ENCODE peak calls at places on chromosomes 11 and 22, in ten cellular contexts. I is stimulated activated CD8-positive, alpha-beta memory T cell treated with anti-CD3 and anti-CD28 coated beads, Interleukin-15, amount 100 ng/mL, for 48 hours; G is NCI-H2107; D is BJ; M is NCI-H2029; K is immature natural killer cell; R is M059J; U is effector CD4-positive, alpha-beta T cell; L is NCI-H510A; W is skeletal muscle cell. Q is an unnamed sample.

GRCh38 chr11:40722179-40722795 is 737.2 kb downstream of the LRRC4C start:
- DNase-seq in I (no peak), G (no peak), D (no peak), M (no peak), K (no peak), R (peak), U (no peak), L (no peak), W (no peak), Q (no peak)

GRCh38 chr22:26648761-26649363 is 8.5 kb upstream of the MIAT start:
- DNase-seq in I (no peak), G (no peak), D (no peak), M (no peak), K (peak), R (no peak), U (no peak), L (no peak), W (no peak), Q (peak)

GRCh38 chr22:46499798-46500174 is 37.6 kb downstream of the CELSR1 start:
- DNase-seq in I (no peak), G (no peak), D (no peak), M (no peak), K (no peak), R (no peak), U (no peak), L (no peak), W (no peak), Q (no peak)

GRCh38 chr22:22210375-22210774 is 34.2 kb upstream of the VPREB1 start:
- DNase-seq in I (peak), G (no peak), D (peak), M (no peak), K (no peak), R (peak), U (no peak), L (no peak), W (peak), Q (no peak)

GRCh38 chr11:2077061-2077802 is 62.0 kb downstream of the IGF2 start:
- DNase-seq in I (no peak), G (no peak), D (peak), M (no peak), K (no peak), R (peak), U (no peak), L (no peak), W (no peak), Q (no peak)

GRCh38 chr11:122979103-122979814 is 2.4 kb downstream of the BSX start:
- DNase-seq in I (no peak), G (no peak), D (no peak), M (no peak), K (no peak), R (no peak), U (no peak), L (no peak), W (no peak), Q (no peak)

GRCh38 chr22:23621082-23621780 is 10.9 kb downstream of the DRICH1 start:
- DNase-seq in I (no peak), G (no peak), D (no peak), M (no peak), K (no peak), R (no peak), U (no peak), L (no peak), W (no peak), Q (no peak)

GRCh38 chr22:37999236-37999635 is 14.9 kb upstream of the SOX10 start:
- DNase-seq in I (no peak), G (no peak), D (no peak), M (no peak), K (no peak), R (peak), U (no peak), L (no peak), W (no peak), Q (no peak)

GRCh38 chr11:74695705-74696280 is 35.4 kb downstream of the CHRDL2 start:
- DNase-seq in I (no peak), G (no peak), D (no peak), M (no peak), K (no peak), R (no peak), U (no peak), L (no peak), W (no peak), Q (no peak)

GRCh38 chr11:73969091-73969490 is 13.6 kb downstream of the UCP2 start:
- DNase-seq in I (no peak), G (no peak), D (no peak), M (no peak), K (no peak), R (no peak), U (no peak), L (no peak), W (no peak), Q (no peak)

GRCh38 chr11:536841-537621 is at the start of gene LRRC56:
- DNase-seq in I (peak), G (peak), D (peak), M (peak), K (peak), R (peak), U (peak), L (peak), W (peak), Q (peak)

GRCh38 chr22:21933899-21934298 is 18.7 kb downstream of the PPM1F start:
- DNase-seq in I (no peak), G (no peak), D (no peak), M (no peak), K (no peak), R (no peak), U (no peak), L (no peak), W (no peak), Q (no peak)

GRCh38 chr11:21505070-21505469 is 687.8 kb upstream of the ANO5 start:
- DNase-seq in I (no peak), G (no peak), D (no peak), M (no peak), K (no peak), R (no peak), U (no peak), L (no peak), W (no peak), Q (no peak)